ENCODE peak calls at places on chromosomes 5 and 9, in eight cellular contexts. One of them, this sample, is unnamed.

GRCh38 chr9:104608336-104608735 is 2.9 kb upstream of the OR13C2 start:
- DNase-seq in heart left ventricle: no peak
- DNase-seq in astrocyte of the spinal cord: no peak
- DNase-seq in hepatocyte: no peak
- DNase-seq in GM12865: no peak
- DNase-seq in uterus: no peak
- DNase-seq in ovary: no peak
- DNase-seq in aorta: no peak
- DNase-seq in this sample: no peak

GRCh38 chr9:94139672-94140417 is 55.6 kb downstream of the PTPDC1 start:
- DNase-seq in heart left ventricle: peak; percentile 88
- DNase-seq in astrocyte of the spinal cord: peak; percentile 99
- DNase-seq in hepatocyte: peak; percentile 71
- DNase-seq in GM12865: no peak
- DNase-seq in uterus: peak; percentile 94
- DNase-seq in ovary: peak; percentile 93
- DNase-seq in aorta: peak; percentile 94
- DNase-seq in this sample: no peak

GRCh38 chr5:177554474-177555111 is at the start of gene FAM193B:
- DNase-seq in heart left ventricle: peak; percentile 93
- DNase-seq in astrocyte of the spinal cord: peak; percentile 91
- DNase-seq in hepatocyte: peak; percentile 96
- DNase-seq in GM12865: peak; percentile 94
- DNase-seq in uterus: peak; percentile 95
- DNase-seq in ovary: peak; percentile 96
- DNase-seq in aorta: peak; percentile 96
- DNase-seq in this sample: peak; percentile 92

GRCh38 chr5:10446490-10446889 is 4.8 kb downstream of the ROPN1L start:
- DNase-seq in heart left ventricle: no peak
- DNase-seq in astrocyte of the spinal cord: no peak
- DNase-seq in hepatocyte: no peak
- DNase-seq in GM12865: no peak
- DNase-seq in uterus: no peak
- DNase-seq in ovary: no peak
- DNase-seq in aorta: no peak
- DNase-seq in this sample: no peak

GRCh38 chr9:129008986-129009583 is 19.0 kb downstream of the SH3GLB2 start:
- DNase-seq in heart left ventricle: no peak
- DNase-seq in astrocyte of the spinal cord: no peak
- DNase-seq in hepatocyte: peak; percentile 3
- DNase-seq in GM12865: no peak
- DNase-seq in uterus: no peak
- DNase-seq in ovary: no peak
- DNase-seq in aorta: no peak
- DNase-seq in this sample: no peak

GRCh38 chr9:124079176-124079925 is 67.8 kb downstream of the LHX2 start:
- DNase-seq in heart left ventricle: peak; percentile 22
- DNase-seq in astrocyte of the spinal cord: peak; percentile 46
- DNase-seq in hepatocyte: no peak
- DNase-seq in GM12865: no peak
- DNase-seq in uterus: no peak
- DNase-seq in ovary: no peak
- DNase-seq in aorta: no peak
- DNase-seq in this sample: no peak

GRCh38 chr9:20312732-20313131 is 309.6 kb downstream of the MLLT3 start:
- DNase-seq in heart left ventricle: no peak
- DNase-seq in astrocyte of the spinal cord: peak; percentile 45
- DNase-seq in hepatocyte: no peak
- DNase-seq in GM12865: no peak
- DNase-seq in uterus: no peak
- DNase-seq in ovary: no peak
- DNase-seq in aorta: no peak
- DNase-seq in this sample: no peak

GRCh38 chr5:106853266-106853665 is 817.5 kb downstream of the EFNA5 start:
- DNase-seq in heart left ventricle: no peak
- DNase-seq in astrocyte of the spinal cord: no peak
- DNase-seq in hepatocyte: no peak
- DNase-seq in GM12865: no peak
- DNase-seq in uterus: no peak
- DNase-seq in ovary: no peak
- DNase-seq in aorta: no peak
- DNase-seq in this sample: no peak

GRCh38 chr5:59814563-59814872 is 79.0 kb downstream of the PDE4D start:
- DNase-seq in heart left ventricle: no peak
- DNase-seq in astrocyte of the spinal cord: no peak
- DNase-seq in hepatocyte: no peak
- DNase-seq in GM12865: no peak
- DNase-seq in uterus: no peak
- DNase-seq in ovary: no peak
- DNase-seq in aorta: no peak
- DNase-seq in this sample: no peak

GRCh38 chr5:149407331-149408251 is 28.5 kb upstream of the IL17B start:
- DNase-seq in heart left ventricle: no peak
- DNase-seq in astrocyte of the spinal cord: no peak
- DNase-seq in hepatocyte: peak; percentile 6
- DNase-seq in GM12865: no peak
- DNase-seq in uterus: no peak
- DNase-seq in ovary: peak; percentile 39
- DNase-seq in aorta: peak; percentile 46
- DNase-seq in this sample: no peak

GRCh38 chr5:45252991-45253390 is 443.2 kb downstream of the HCN1 start:
- DNase-seq in heart left ventricle: no peak
- DNase-seq in astrocyte of the spinal cord: no peak
- DNase-seq in hepatocyte: no peak
- DNase-seq in GM12865: no peak
- DNase-seq in uterus: no peak
- DNase-seq in ovary: no peak
- DNase-seq in aorta: no peak
- DNase-seq in this sample: no peak

GRCh38 chr5:85311536-85311935 is 926.9 kb upstream of the EDIL3 start:
- DNase-seq in heart left ventricle: no peak
- DNase-seq in astrocyte of the spinal cord: no peak
- DNase-seq in hepatocyte: no peak
- DNase-seq in GM12865: no peak
- DNase-seq in uterus: no peak
- DNase-seq in ovary: no peak
- DNase-seq in aorta: no peak
- DNase-seq in this sample: no peak

GRCh38 chr5:82599030-82599429 is 320.9 kb upstream of the RPS23 start:
- DNase-seq in heart left ventricle: no peak
- DNase-seq in astrocyte of the spinal cord: no peak
- DNase-seq in hepatocyte: no peak
- DNase-seq in GM12865: no peak
- DNase-seq in uterus: no peak
- DNase-seq in ovary: no peak
- DNase-seq in aorta: no peak
- DNase-seq in this sample: no peak

GRCh38 chr9:130701059-130702022 is 7.8 kb downstream of the EXOSC2 start:
- DNase-seq in heart left ventricle: peak; percentile 82
- DNase-seq in astrocyte of the spinal cord: peak; percentile 89
- DNase-seq in hepatocyte: peak; percentile 91
- DNase-seq in GM12865: peak; percentile 70
- DNase-seq in uterus: peak; percentile 66
- DNase-seq in ovary: peak; percentile 80
- DNase-seq in aorta: peak; percentile 87
- DNase-seq in this sample: peak; percentile 35

GRCh38 chr9:21415492-21416267 is 6.8 kb downstream of the IFNA8 start:
- DNase-seq in heart left ventricle: no peak
- DNase-seq in astrocyte of the spinal cord: peak; percentile 65
- DNase-seq in hepatocyte: no peak
- DNase-seq in GM12865: no peak
- DNase-seq in uterus: no peak
- DNase-seq in ovary: no peak
- DNase-seq in aorta: no peak
- DNase-seq in this sample: no peak

GRCh38 chr5:135534609-135535419 is 950 bp downstream of the NEUROG1 start:
- DNase-seq in heart left ventricle: no peak
- DNase-seq in astrocyte of the spinal cord: no peak
- DNase-seq in hepatocyte: peak; percentile 27
- DNase-seq in GM12865: no peak
- DNase-seq in uterus: no peak
- DNase-seq in ovary: no peak
- DNase-seq in aorta: no peak
- DNase-seq in this sample: no peak

GRCh38 chr9:134503301-134504105 is 138.1 kb upstream of the COL5A1 start:
- DNase-seq in heart left ventricle: peak; percentile 14
- DNase-seq in astrocyte of the spinal cord: no peak
- DNase-seq in hepatocyte: no peak
- DNase-seq in GM12865: no peak
- DNase-seq in uterus: no peak
- DNase-seq in ovary: no peak
- DNase-seq in aorta: peak; percentile 41
- DNase-seq in this sample: no peak

GRCh38 chr5:175681045-175681974 is 23.4 kb downstream of the HRH2 start:
- DNase-seq in heart left ventricle: no peak
- DNase-seq in astrocyte of the spinal cord: no peak
- DNase-seq in hepatocyte: no peak
- DNase-seq in GM12865: no peak
- DNase-seq in uterus: no peak
- DNase-seq in ovary: no peak
- DNase-seq in aorta: no peak
- DNase-seq in this sample: no peak
- H3K4me3 ChIP-seq in heart left ventricle: no peak overlapping the region
- H3K4me3 ChIP-seq in astrocyte of the spinal cord: no peak overlapping the region
- H3K4me3 ChIP-seq in hepatocyte: no peak overlapping the region
- H3K4me3 ChIP-seq in GM12865: no peak overlapping the region
- H3K4me3 ChIP-seq in uterus: no peak overlapping the region
- H3K4me3 ChIP-seq in ovary: no peak overlapping the region
- H3K4me3 ChIP-seq in aorta: no peak overlapping the region
- H3K4me3 ChIP-seq in this sample: no peak overlapping the region

DNA sequence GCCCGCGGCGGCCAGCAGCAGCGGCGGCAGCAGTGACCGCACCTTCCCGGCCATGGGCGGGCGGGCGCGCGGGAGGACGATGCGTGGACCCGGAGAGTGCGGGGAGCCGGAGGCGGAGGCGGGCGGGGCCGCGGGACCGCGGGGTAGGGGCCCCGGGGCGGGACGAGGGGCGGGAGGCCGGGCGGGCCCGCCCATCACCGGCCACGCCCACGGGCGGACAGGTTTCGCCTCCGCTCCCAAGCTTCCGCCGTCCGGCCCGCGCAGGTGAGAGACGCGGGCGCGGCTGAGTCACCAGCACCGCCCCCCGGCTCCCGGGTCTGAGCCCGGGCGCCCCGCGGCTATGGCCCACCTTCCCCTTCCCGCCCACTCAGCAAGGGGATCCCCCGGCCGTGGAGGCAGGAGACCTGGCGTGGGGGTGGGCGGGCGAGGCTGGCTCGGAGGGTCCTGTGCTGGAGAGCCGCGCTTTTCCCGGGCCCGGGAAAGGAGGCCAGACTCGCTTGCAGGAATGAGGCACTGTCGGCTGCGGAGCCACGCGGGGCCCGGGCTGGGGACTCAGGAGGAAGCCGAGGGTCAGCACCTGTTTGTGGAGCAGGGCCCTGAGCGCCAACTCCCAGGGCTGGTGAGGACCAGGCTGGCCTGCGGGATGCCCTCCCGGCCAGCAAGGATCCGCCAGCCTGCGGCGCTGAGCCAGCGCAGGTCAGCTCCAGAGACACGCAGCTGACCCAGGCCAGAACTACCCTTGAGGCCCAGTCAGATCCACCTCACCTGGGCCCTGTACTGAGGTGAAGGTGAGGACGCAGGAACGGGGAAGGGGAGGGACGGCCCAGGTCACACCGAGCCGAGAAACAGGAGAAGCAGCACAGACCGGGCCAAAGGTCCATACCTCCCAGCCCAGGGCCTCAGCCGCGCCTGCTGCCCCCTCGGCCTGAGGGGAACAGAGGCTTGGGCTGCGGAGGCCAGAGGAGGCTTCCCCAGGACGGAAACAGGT is at the start of gene ENTPD2:
- DNase-seq in heart left ventricle: no peak
- DNase-seq in astrocyte of the spinal cord: no peak
- DNase-seq in hepatocyte: peak; percentile 89
- DNase-seq in GM12865: no peak
- DNase-seq in uterus: no peak
- DNase-seq in ovary: no peak
- DNase-seq in aorta: peak; percentile 50
- DNase-seq in this sample: no peak
- H3K4me3 ChIP-seq in heart left ventricle: peak within 1 kb of the TSS; percentile 49
- H3K4me3 ChIP-seq in astrocyte of the spinal cord: no peak within 1 kb of the TSS
- H3K4me3 ChIP-seq in hepatocyte: peak within 1 kb of the TSS; percentile 36
- H3K4me3 ChIP-seq in GM12865: no peak within 1 kb of the TSS
- H3K4me3 ChIP-seq in uterus: peak within 1 kb of the TSS; percentile 19
- H3K4me3 ChIP-seq in ovary: peak within 1 kb of the TSS; percentile 13
- H3K4me3 ChIP-seq in aorta: no peak within 1 kb of the TSS
- H3K4me3 ChIP-seq in this sample: no peak within 1 kb of the TSS

GRCh38 chr9:113674436-113674835 is 201.7 kb upstream of the ZNF618 start:
- DNase-seq in heart left ventricle: no peak
- DNase-seq in astrocyte of the spinal cord: peak; percentile 51
- DNase-seq in hepatocyte: no peak
- DNase-seq in GM12865: no peak
- DNase-seq in uterus: no peak
- DNase-seq in ovary: no peak
- DNase-seq in aorta: no peak
- DNase-seq in this sample: no peak
- H3K4me3 ChIP-seq in heart left ventricle: no peak overlapping the region
- H3K4me3 ChIP-seq in astrocyte of the spinal cord: no peak overlapping the region
- H3K4me3 ChIP-seq in hepatocyte: no peak overlapping the region
- H3K4me3 ChIP-seq in GM12865: no peak overlapping the region
- H3K4me3 ChIP-seq in uterus: no peak overlapping the region
- H3K4me3 ChIP-seq in ovary: no peak overlapping the region
- H3K4me3 ChIP-seq in aorta: no peak overlapping the region
- H3K4me3 ChIP-seq in this sample: no peak overlapping the region

GRCh38 chr5:129177451-129177850 is 82.9 kb downstream of the ISOC1 start:
- DNase-seq in heart left ventricle: no peak
- DNase-seq in astrocyte of the spinal cord: no peak
- DNase-seq in hepatocyte: no peak
- DNase-seq in GM12865: no peak
- DNase-seq in uterus: no peak
- DNase-seq in ovary: no peak
- DNase-seq in aorta: no peak
- DNase-seq in this sample: no peak
- H3K4me3 ChIP-seq in heart left ventricle: no peak overlapping the region
- H3K4me3 ChIP-seq in astrocyte of the spinal cord: no peak overlapping the region
- H3K4me3 ChIP-seq in hepatocyte: no peak overlapping the region
- H3K4me3 ChIP-seq in GM12865: no peak overlapping the region
- H3K4me3 ChIP-seq in uterus: no peak overlapping the region
- H3K4me3 ChIP-seq in ovary: no peak overlapping the region
- H3K4me3 ChIP-seq in aorta: no peak overlapping the region
- H3K4me3 ChIP-seq in this sample: no peak overlapping the region